ENCODE peak calls at places on chromosome 19, in six cellular contexts. One of them, this sample, is unnamed. For H3K9me3, the result is how much of the 10 kb centered on the place peaks cover.

GRCh38 chr19:50820086-50820485 is 3.5 kb downstream of the KLK1 start:
- DNase-seq in ovary: no peak
- DNase-seq in neural progenitor cell: no peak
- DNase-seq in psoas muscle: no peak
- DNase-seq in heart left ventricle: no peak
- DNase-seq in pancreas: no peak
- DNase-seq in this sample: no peak

GRCh38 chr19:6387372-6387771 is 5.6 kb downstream of the GTF2F1 start:
- DNase-seq in pancreas: no peak
- DNase-seq in heart left ventricle: no peak
- DNase-seq in psoas muscle: no peak
- DNase-seq in ovary: no peak
- DNase-seq in neural progenitor cell: no peak
- DNase-seq in this sample: no peak

GRCh38 chr19:57887195-57887941 is 1.5 kb downstream of the ZNF814 start:
- DNase-seq in heart left ventricle: no peak
- DNase-seq in neural progenitor cell: peak
- DNase-seq in psoas muscle: no peak
- DNase-seq in pancreas: no peak
- DNase-seq in ovary: no peak
- DNase-seq in this sample: no peak

GRCh38 chr19:1904385-1905070 is 671 bp upstream of the ADAT3 start:
- DNase-seq in heart left ventricle: no peak
- DNase-seq in ovary: no peak
- DNase-seq in psoas muscle: no peak
- DNase-seq in neural progenitor cell: peak
- DNase-seq in pancreas: peak
- DNase-seq in this sample: no peak

GRCh38 chr19:27657271-27658051 is 1555.5 kb downstream of the UQCRFS1 start:
- DNase-seq in neural progenitor cell: no peak
- DNase-seq in pancreas: no peak
- DNase-seq in heart left ventricle: no peak
- DNase-seq in psoas muscle: no peak
- DNase-seq in ovary: no peak
- DNase-seq in this sample: no peak

GRCh38 chr19:27986299-27986698 is 1226.7 kb downstream of the UQCRFS1 start:
- DNase-seq in neural progenitor cell: no peak
- DNase-seq in ovary: no peak
- DNase-seq in pancreas: no peak
- DNase-seq in heart left ventricle: no peak
- DNase-seq in psoas muscle: no peak
- DNase-seq in this sample: no peak

GRCh38 chr19:29841209-29841558 is 29.4 kb downstream of the CCNE1 start:
- DNase-seq in psoas muscle: no peak
- DNase-seq in pancreas: no peak
- DNase-seq in heart left ventricle: no peak
- DNase-seq in ovary: no peak
- DNase-seq in neural progenitor cell: no peak
- DNase-seq in this sample: no peak

GRCh38 chr19:44644391-44645016 is 794 bp downstream of the PVR start:
- DNase-seq in heart left ventricle: no peak
- DNase-seq in pancreas: peak
- DNase-seq in psoas muscle: peak
- DNase-seq in neural progenitor cell: peak
- DNase-seq in ovary: no peak
- DNase-seq in this sample: no peak

GRCh38 chr19:40190891-40191835 is at the start of gene MAP3K10:
- DNase-seq in pancreas: peak
- DNase-seq in heart left ventricle: peak
- DNase-seq in neural progenitor cell: peak
- DNase-seq in ovary: peak
- DNase-seq in psoas muscle: peak
- DNase-seq in this sample: peak

GRCh38 chr19:48539503-48540096 is 12.4 kb upstream of the SULT2B1 start:
- DNase-seq in pancreas: no peak
- DNase-seq in neural progenitor cell: no peak
- DNase-seq in ovary: no peak
- DNase-seq in heart left ventricle: no peak
- DNase-seq in psoas muscle: no peak
- DNase-seq in this sample: no peak

GRCh38 chr19:18606281-18607221 is at the start of gene CRLF1:
- DNase-seq in neural progenitor cell: peak
- DNase-seq in heart left ventricle: no peak
- DNase-seq in ovary: no peak
- DNase-seq in psoas muscle: no peak
- DNase-seq in pancreas: no peak
- DNase-seq in this sample: no peak

GRCh38 chr19:44653977-44654784 is 10.5 kb downstream of the PVR start:
- DNase-seq in psoas muscle: peak
- DNase-seq in pancreas: peak
- DNase-seq in neural progenitor cell: peak
- DNase-seq in ovary: peak
- DNase-seq in heart left ventricle: peak
- DNase-seq in this sample: peak

GRCh38 chr19:29677001-29677781 is 11.9 kb downstream of the PLEKHF1 start:
- DNase-seq in heart left ventricle: no peak
- DNase-seq in psoas muscle: no peak
- DNase-seq in ovary: no peak
- DNase-seq in neural progenitor cell: no peak
- DNase-seq in pancreas: no peak
- DNase-seq in this sample: no peak

GRCh38 chr19:49823472-49823871 is 5.4 kb downstream of the MED25 start:
- DNase-seq in neural progenitor cell: no peak
- DNase-seq in ovary: no peak
- DNase-seq in psoas muscle: no peak
- DNase-seq in pancreas: no peak
- DNase-seq in heart left ventricle: no peak
- DNase-seq in this sample: no peak

GRCh38 chr19:29680447-29680846 is 15.2 kb downstream of the PLEKHF1 start:
- DNase-seq in pancreas: no peak
- DNase-seq in heart left ventricle: no peak
- DNase-seq in ovary: no peak
- DNase-seq in neural progenitor cell: no peak
- DNase-seq in psoas muscle: peak
- DNase-seq in this sample: peak

GRCh38 chr19:12380444-12380737 is 14.9 kb upstream of the ZNF442 start:
- DNase-seq in heart left ventricle: no peak
- DNase-seq in psoas muscle: no peak
- DNase-seq in pancreas: no peak
- DNase-seq in ovary: no peak
- DNase-seq in neural progenitor cell: no peak
- DNase-seq in this sample: no peak

GRCh38 chr19:12374026-12374425 is 8.5 kb upstream of the ZNF442 start:
- DNase-seq in pancreas: no peak
- DNase-seq in neural progenitor cell: no peak
- DNase-seq in heart left ventricle: no peak
- DNase-seq in ovary: no peak
- DNase-seq in psoas muscle: no peak
- DNase-seq in this sample: no peak

GRCh38 chr19:12379732-12380443 is 14.4 kb upstream of the ZNF442 start:
- DNase-seq in neural progenitor cell: no peak
- DNase-seq in psoas muscle: no peak
- DNase-seq in heart left ventricle: no peak
- DNase-seq in pancreas: no peak
- DNase-seq in ovary: no peak
- DNase-seq in this sample: no peak
- H3K9me3 ChIP-seq in neural progenitor cell: under half
- H3K9me3 ChIP-seq in psoas muscle: under half
- H3K9me3 ChIP-seq in heart left ventricle: under half
- H3K9me3 ChIP-seq in pancreas: under half
- H3K9me3 ChIP-seq in ovary: under half
- H3K9me3 ChIP-seq in this sample: half or more

DNA sequence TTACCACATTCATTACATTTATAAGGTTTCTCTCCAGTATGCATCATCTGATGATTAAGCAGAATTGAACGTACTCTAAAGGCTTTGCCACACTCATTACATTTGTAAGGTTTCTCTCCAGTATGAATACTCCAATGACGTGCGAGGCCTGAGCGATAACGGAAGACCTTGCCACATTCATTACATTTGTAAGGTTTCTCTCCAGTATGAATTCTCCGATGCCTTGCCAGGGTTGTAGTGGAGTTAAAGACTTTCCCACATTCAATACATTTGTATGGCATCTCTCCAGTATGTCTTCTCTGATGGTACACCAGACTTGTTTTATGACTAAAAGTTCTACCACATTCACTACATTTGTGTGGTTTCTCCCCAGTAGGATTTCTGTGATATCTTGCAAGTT is 16.8 kb upstream of the ZNF432 start:
- DNase-seq in pancreas: no peak
- DNase-seq in neural progenitor cell: no peak
- DNase-seq in psoas muscle: no peak
- DNase-seq in heart left ventricle: no peak
- DNase-seq in ovary: no peak
- DNase-seq in this sample: no peak
- H3K9me3 ChIP-seq in pancreas: under half
- H3K9me3 ChIP-seq in neural progenitor cell: under half
- H3K9me3 ChIP-seq in psoas muscle: half or more
- H3K9me3 ChIP-seq in heart left ventricle: under half
- H3K9me3 ChIP-seq in ovary: under half
- H3K9me3 ChIP-seq in this sample: half or more

GRCh38 chr19:24127601-24128000 is 40.6 kb downstream of the ZNF254 start:
- DNase-seq in heart left ventricle: no peak
- DNase-seq in pancreas: no peak
- DNase-seq in neural progenitor cell: no peak
- DNase-seq in psoas muscle: no peak
- DNase-seq in ovary: no peak
- DNase-seq in this sample: no peak
- H3K9me3 ChIP-seq in heart left ventricle: under half
- H3K9me3 ChIP-seq in pancreas: under half
- H3K9me3 ChIP-seq in neural progenitor cell: half or more
- H3K9me3 ChIP-seq in psoas muscle: half or more
- H3K9me3 ChIP-seq in ovary: under half
- H3K9me3 ChIP-seq in this sample: half or more

GRCh38 chr19:37484406-37485115 is 15.4 kb downstream of the ZNF570 start:
- DNase-seq in pancreas: no peak
- DNase-seq in psoas muscle: no peak
- DNase-seq in heart left ventricle: no peak
- DNase-seq in neural progenitor cell: no peak
- DNase-seq in ovary: no peak
- DNase-seq in this sample: no peak
- H3K9me3 ChIP-seq in pancreas: under half
- H3K9me3 ChIP-seq in psoas muscle: half or more
- H3K9me3 ChIP-seq in heart left ventricle: under half
- H3K9me3 ChIP-seq in neural progenitor cell: half or more
- H3K9me3 ChIP-seq in ovary: under half
- H3K9me3 ChIP-seq in this sample: half or more

GRCh38 chr19:53212703-53213320 is 19.7 kb upstream of the ZNF665 start:
- DNase-seq in neural progenitor cell: no peak
- DNase-seq in ovary: no peak
- DNase-seq in heart left ventricle: no peak
- DNase-seq in pancreas: no peak
- DNase-seq in psoas muscle: no peak
- DNase-seq in this sample: no peak
- H3K9me3 ChIP-seq in neural progenitor cell: under half
- H3K9me3 ChIP-seq in ovary: under half
- H3K9me3 ChIP-seq in heart left ventricle: under half
- H3K9me3 ChIP-seq in pancreas: under half
- H3K9me3 ChIP-seq in psoas muscle: half or more
- H3K9me3 ChIP-seq in this sample: half or more

GRCh38 chr19:21611659-21612402 is 106.4 kb downstream of the ZNF429 start:
- DNase-seq in ovary: no peak
- DNase-seq in neural progenitor cell: no peak
- DNase-seq in pancreas: no peak
- DNase-seq in psoas muscle: no peak
- DNase-seq in heart left ventricle: no peak
- DNase-seq in this sample: no peak
- H3K9me3 ChIP-seq in ovary: under half
- H3K9me3 ChIP-seq in neural progenitor cell: under half
- H3K9me3 ChIP-seq in pancreas: under half
- H3K9me3 ChIP-seq in psoas muscle: under half
- H3K9me3 ChIP-seq in heart left ventricle: under half
- H3K9me3 ChIP-seq in this sample: under half

GRCh38 chr19:16014923-16015804 is 61.1 kb upstream of the TPM4 start:
- DNase-seq in pancreas: no peak
- DNase-seq in psoas muscle: no peak
- DNase-seq in ovary: no peak
- DNase-seq in heart left ventricle: no peak
- DNase-seq in neural progenitor cell: no peak
- DNase-seq in this sample: no peak
- H3K9me3 ChIP-seq in pancreas: under half
- H3K9me3 ChIP-seq in psoas muscle: under half
- H3K9me3 ChIP-seq in ovary: under half
- H3K9me3 ChIP-seq in heart left ventricle: under half
- H3K9me3 ChIP-seq in neural progenitor cell: under half
- H3K9me3 ChIP-seq in this sample: under half

GRCh38 chr19:36997843-36998235 is 80.4 kb upstream of the ZNF420 start:
- DNase-seq in ovary: no peak
- DNase-seq in psoas muscle: no peak
- DNase-seq in heart left ventricle: no peak
- DNase-seq in neural progenitor cell: no peak
- DNase-seq in pancreas: no peak
- DNase-seq in this sample: no peak
- H3K9me3 ChIP-seq in ovary: under half
- H3K9me3 ChIP-seq in psoas muscle: under half
- H3K9me3 ChIP-seq in heart left ventricle: under half
- H3K9me3 ChIP-seq in neural progenitor cell: under half
- H3K9me3 ChIP-seq in pancreas: under half
- H3K9me3 ChIP-seq in this sample: half or more